ENCODE peak calls at places on chromosomes 12 and 14, in six cellular contexts. L, A, V, Y, G and O are unnamed samples.

GRCh38 chr12:31000751-31001150 is 72.9 kb upstream of the DDX11 start:
- DNase-seq in V (no peak), G (no peak), A (no peak), Y (no peak), L (no peak), O (no peak)

GRCh38 chr12:57944313-57945023 is 3.1 kb downstream of the ATP23 start:
- DNase-seq in V (no peak), A (no peak), L (no peak), Y (no peak), G (no peak), O (no peak)

GRCh38 chr14:101197595-101198397 is 294.3 kb upstream of the RTL1 start:
- DNase-seq in V (no peak), G (no peak), L (no peak), A (no peak), Y (no peak), O (no peak)

GRCh38 chr12:102885043-102885932 is 31.8 kb downstream of the PAH start:
- DNase-seq in G (peak; percentile 93), L (no peak), A (no peak), Y (no peak), V (no peak), O (no peak)

GRCh38 chr14:105192866-105193731 is 12.0 kb upstream of the NUDT14 start:
- DNase-seq in L (no peak), A (no peak), V (no peak), G (no peak), Y (no peak), O (no peak)

GRCh38 chr12:60977966-60978365 is 1282.2 kb upstream of the USP15 start:
- DNase-seq in Y (no peak), A (no peak), G (no peak), V (no peak), L (peak; percentile 1), O (no peak)

GRCh38 chr12:92290016-92290685 is 144.5 kb upstream of the BTG1 start:
- DNase-seq in V (no peak), L (no peak), Y (no peak), A (no peak), G (no peak), O (no peak)

GRCh38 chr12:124478416-124478815 is 89.0 kb downstream of the NCOR2 start:
- DNase-seq in Y (no peak), L (no peak), A (no peak), V (no peak), G (no peak), O (no peak)

GRCh38 chr14:90805662-90806548 is 10.3 kb downstream of the TTC7B start:
- DNase-seq in G (no peak), L (no peak), Y (no peak), V (peak; percentile 49), A (no peak), O (no peak)

GRCh38 chr12:50597200-50598195 is 92.7 kb downstream of the DIP2B start:
- DNase-seq in G (no peak), V (no peak), Y (peak; percentile 55), L (no peak), A (peak; percentile 71), O (no peak)

GRCh38 chr12:47527816-47528215 is 178.0 kb downstream of the RPAP3 start:
- DNase-seq in Y (no peak), V (no peak), L (no peak), A (no peak), G (no peak), O (no peak)

GRCh38 chr14:72617391-72618011 is 276.4 kb downstream of the DPF3 start:
- DNase-seq in Y (no peak), G (no peak), V (no peak), A (no peak), L (no peak), O (no peak)

GRCh38 chr12:89529738-89530137 is 3.9 kb upstream of the POC1B start:
- DNase-seq in G (peak; percentile 42), V (peak; percentile 39), Y (peak; percentile 13), A (no peak), L (no peak), O (no peak)

GRCh38 chr12:27549231-27549800 is 25.3 kb downstream of the PPFIBP1 start:
- DNase-seq in A (peak; percentile 59), Y (no peak), V (no peak), L (no peak), G (peak; percentile 52), O (no peak)

GRCh38 chr12:131506426-131506825 is 204.5 kb upstream of the SFSWAP start:
- DNase-seq in A (no peak), G (no peak), V (no peak), L (no peak), Y (no peak), O (no peak)

GRCh38 chr14:22159049-22159448 is 430.0 kb downstream of the DAD1 start:
- DNase-seq in Y (no peak), A (no peak), G (no peak), V (no peak), L (no peak), O (no peak)
- TF ChIP-seq ZNF274 in Y (no peak), A (no peak), G (no peak), V (no peak), L (no peak), O (no peak)

GRCh38 chr14:54194501-54194900 is 202.3 kb upstream of the CDKN3 start:
- DNase-seq in V (no peak), A (no peak), L (no peak), G (no peak), Y (no peak), O (no peak)
- H3K9ac ChIP-seq in V (no peak overlapping the region), A (no peak overlapping the region), L (no peak overlapping the region), G (no peak overlapping the region), Y (no peak overlapping the region), O (no peak overlapping the region)

DNA sequence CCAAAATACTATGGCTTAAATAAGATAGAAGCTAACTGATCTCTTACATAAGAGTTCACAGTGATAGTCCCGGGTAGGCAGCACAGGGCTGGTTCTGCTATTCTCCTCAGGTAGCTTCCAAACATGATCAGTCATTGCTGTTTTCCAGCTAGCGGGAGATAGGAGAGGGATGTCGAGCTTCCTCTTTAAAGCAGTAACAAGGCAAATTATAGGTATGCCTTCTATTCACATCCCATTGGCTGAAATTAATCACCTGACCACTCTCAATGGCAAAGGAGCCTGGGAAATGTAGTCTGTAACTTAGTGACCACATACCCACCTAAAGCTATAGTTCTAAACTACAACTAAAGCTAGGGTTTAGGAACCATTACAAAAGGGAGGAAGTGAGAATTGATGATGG is 34.5 kb upstream of the VRK1 start:
- DNase-seq in V (peak; percentile 90), G (peak; percentile 67), L (peak; percentile 15), A (peak; percentile 80), Y (peak; percentile 65), O (peak; percentile 25)
- TF ChIP-seq ZNF274 in V (no peak), G (no peak), L (no peak), A (no peak), Y (no peak), O (no peak)

GRCh38 chr12:65657635-65658034 is 166.6 kb upstream of the HMGA2 start:
- DNase-seq in Y (no peak), A (no peak), V (no peak), L (no peak), G (no peak), O (no peak)
- H3K9ac ChIP-seq in Y (no peak overlapping the region), A (peak overlapping the region; percentile 58), V (no peak overlapping the region), L (no peak overlapping the region), G (no peak overlapping the region), O (no peak overlapping the region)

DNA sequence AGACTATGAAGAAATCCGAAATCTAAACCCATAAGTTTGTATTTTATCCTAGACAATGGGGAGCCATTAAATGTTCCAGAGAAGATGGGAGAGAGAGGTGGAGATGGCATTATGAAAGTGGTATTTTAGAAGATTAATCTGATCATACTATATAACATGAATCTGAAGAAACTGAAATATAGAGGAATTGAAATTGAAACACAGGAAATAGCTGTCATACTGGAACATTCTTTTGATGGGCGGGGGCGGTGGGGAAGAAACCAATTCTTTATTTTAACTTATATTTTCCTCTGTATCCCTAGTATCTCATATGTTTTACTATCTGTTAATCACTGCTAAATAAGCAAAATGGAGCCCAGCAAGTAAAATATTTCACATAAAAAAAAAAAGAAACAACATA is 27.0 kb upstream of the FOXN3 start:
- DNase-seq in A (no peak), G (no peak), L (no peak), V (no peak), Y (no peak), O (no peak)
- TF ChIP-seq ZNF274 in A (no peak), G (no peak), L (no peak), V (no peak), Y (no peak), O (no peak)

DNA sequence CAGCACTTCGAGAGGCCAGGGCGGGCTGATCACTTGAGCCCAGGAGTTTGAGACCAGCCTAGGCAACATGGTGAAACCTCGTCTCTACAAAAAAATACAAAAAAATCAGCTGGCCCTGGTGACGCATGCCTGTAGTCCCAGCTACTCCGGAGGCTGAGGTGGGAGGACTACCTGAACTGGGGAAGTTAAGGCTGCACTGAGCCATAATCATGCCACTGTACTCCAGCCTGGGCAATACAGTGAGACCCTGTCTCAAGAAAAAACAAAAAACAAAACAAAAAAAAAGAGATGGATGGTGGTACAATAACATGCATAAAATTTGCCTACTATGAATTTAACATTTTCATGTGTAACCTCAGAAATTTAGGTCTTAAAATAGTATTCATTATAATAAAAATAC is 2.2 kb downstream of the THAP2 start:
- DNase-seq in L (no peak), V (no peak), G (no peak), A (no peak), Y (no peak), O (no peak)
- H3K9ac ChIP-seq in L (no peak overlapping the region), V (peak overlapping the region; percentile 43), G (no peak overlapping the region), A (no peak overlapping the region), Y (no peak overlapping the region), O (no peak overlapping the region)

GRCh38 chr14:21476925-21477681 is at the start of the genes RAB2B and TOX4:
- DNase-seq in V (peak; percentile 79), L (peak; percentile 95), G (peak; percentile 100), A (peak; percentile 97), Y (peak; percentile 94), O (peak; percentile 94)

GRCh38 chr14:21475767-21476525 is 813 bp downstream of the RAB2B start:
- DNase-seq in Y (no peak), G (peak; percentile 18), A (peak; percentile 18), V (peak; percentile 8), L (no peak), O (no peak)

GRCh38 chr14:21476526-21476924 is 234 bp downstream of the RAB2B start:
- DNase-seq in L (no peak), V (peak; percentile 79), A (no peak), Y (no peak), G (peak; percentile 88), O (peak; percentile 25)
- TF ChIP-seq ZNF274 in L (no peak), V (no peak), A (no peak), Y (no peak), G (no peak), O (no peak)

GRCh38 chr14:75429562-75429961 is 1.7 kb downstream of the JDP2 start:
- DNase-seq in G (no peak), V (no peak), A (no peak), Y (no peak), L (no peak), O (no peak)

GRCh38 chr14:75426332-75427125 is 1.3 kb upstream of the JDP2 start:
- DNase-seq in Y (peak; percentile 76), V (no peak), G (peak; percentile 40), A (no peak), L (no peak), O (no peak)

GRCh38 chr14:75428230-75429104 is 645 bp downstream of the JDP2 start:
- DNase-seq in A (no peak), Y (no peak), G (no peak), L (no peak), V (peak; percentile 74), O (no peak)

GRCh38 chr14:75427126-75427481 is 718 bp upstream of the JDP2 start:
- DNase-seq in L (no peak), A (no peak), G (no peak), Y (no peak), V (no peak), O (no peak)

GRCh38 chr14:75427482-75428229 is at the start of gene JDP2:
- DNase-seq in Y (no peak), V (peak; percentile 66), L (no peak), G (peak; percentile 60), A (peak; percentile 22), O (no peak)
- H3K9ac ChIP-seq in Y (peak within 1 kb of the TSS; percentile 82), V (peak within 1 kb of the TSS; percentile 89), L (peak within 1 kb of the TSS; percentile 13), G (peak within 1 kb of the TSS; percentile 65), A (peak within 1 kb of the TSS; percentile 61), O (peak within 1 kb of the TSS; percentile 70)